ENCODE peak calls at places on chromosomes 6 and 20, in six cellular contexts. N is cardiac muscle cell, J is dorsolateral prefrontal cortex, S is testis, L is IMR-90, B is AG10803. Q is an unnamed sample.

GRCh38 chr6:78909391-78909790 is 42.0 kb downstream of the IRAK1BP1 start:
- DNase-seq in N (no peak), J (no peak), S (no peak), L (peak), B (peak), Q (peak)

GRCh38 chr6:77450924-77451323 is 12.4 kb downstream of the HTR1B start:
- DNase-seq in N (no peak), J (no peak), S (no peak), L (peak), B (peak), Q (peak)

GRCh38 chr6:134519456-134519855 is 201.5 kb upstream of the SGK1 start:
- DNase-seq in N (no peak), J (no peak), S (peak), L (peak), B (no peak), Q (no peak)

GRCh38 chr20:57330998-57331397 is 1.4 kb downstream of the SPO11 start:
- DNase-seq in N (no peak), J (no peak), S (no peak), L (no peak), B (peak), Q (peak)

GRCh38 chr20:50226093-50226974 is 35.7 kb downstream of the CEBPB start:
- DNase-seq in N (no peak), J (no peak), S (peak), L (peak), B (peak), Q (peak)

GRCh38 chr20:17806107-17806506 is 106.3 kb downstream of the BANF2 start:
- DNase-seq in N (no peak), J (no peak), S (no peak), L (no peak), B (no peak), Q (no peak)

GRCh38 chr20:36808317-36809257 is 35.0 kb upstream of the DSN1 start:
- DNase-seq in N (peak), J (no peak), S (peak), L (peak), B (peak), Q (peak)

GRCh38 chr20:58721951-58722371 is 29.4 kb downstream of the NPEPL1 start:
- DNase-seq in N (no peak), J (no peak), S (peak), L (no peak), B (no peak), Q (no peak)

GRCh38 chr6:56914791-56915658 is 39.9 kb upstream of the BEND6 start:
- DNase-seq in N (no peak), J (peak), S (peak), L (no peak), B (peak), Q (no peak)

GRCh38 chr20:33693741-33694645 is 7.8 kb upstream of the E2F1 start:
- DNase-seq in N (no peak), J (peak), S (peak), L (no peak), B (peak), Q (peak)

GRCh38 chr6:106692112-106692822 is 62.9 kb downstream of the QRSL1 start:
- DNase-seq in N (no peak), J (no peak), S (no peak), L (peak), B (peak), Q (peak)

GRCh38 chr6:158539363-158539762 is 20.5 kb upstream of the TMEM181 start:
- DNase-seq in N (no peak), J (no peak), S (no peak), L (no peak), B (no peak), Q (no peak)

GRCh38 chr6:14706378-14706929 is 539.4 kb upstream of the JARID2 start:
- DNase-seq in N (no peak), J (peak), S (no peak), L (peak), B (peak), Q (peak)

GRCh38 chr6:53647437-53648094 is 18.0 kb downstream of the KLHL31 start:
- DNase-seq in N (no peak), J (no peak), S (no peak), L (no peak), B (no peak), Q (no peak)

GRCh38 chr6:64411226-64411625 is 775.6 kb downstream of the PHF3 start:
- DNase-seq in N (no peak), J (no peak), S (no peak), L (no peak), B (peak), Q (no peak)

GRCh38 chr6:106026748-106027147 is 59.4 kb upstream of the PRDM1 start:
- DNase-seq in N (no peak), J (no peak), S (no peak), L (peak), B (peak), Q (no peak)

GRCh38 chr6:54632984-54633565 is 213.5 kb upstream of the FAM83B start:
- DNase-seq in N (no peak), J (no peak), S (no peak), L (no peak), B (no peak), Q (no peak)

GRCh38 chr6:75344455-75344854 is 59.9 kb upstream of the TMEM30A start:
- DNase-seq in N (no peak), J (no peak), S (no peak), L (no peak), B (no peak), Q (no peak)

GRCh38 chr20:10648651-10649050 is 25.1 kb downstream of the JAG1 start:
- DNase-seq in N (no peak), J (no peak), S (no peak), L (peak), B (peak), Q (peak)

GRCh38 chr6:28489366-28490190 is 26.0 kb downstream of the GPX6 start:
- DNase-seq in N (peak), J (no peak), S (peak), L (peak), B (peak), Q (peak)

GRCh38 chr6:11975353-11975977 is 36.6 kb upstream of the HIVEP1 start:
- DNase-seq in N (no peak), J (no peak), S (peak), L (no peak), B (no peak), Q (no peak)

GRCh38 chr20:51119914-51120313 is 97.0 kb upstream of the KCNG1 start:
- DNase-seq in N (no peak), J (no peak), S (no peak), L (no peak), B (no peak), Q (no peak)

GRCh38 chr6:97078791-97079190 is 154.3 kb downstream of the KLHL32 start:
- DNase-seq in N (no peak), J (no peak), S (no peak), L (no peak), B (no peak), Q (no peak)

GRCh38 chr6:139029470-139030210 is 1.1 kb downstream of the ABRACL start:
- DNase-seq in N (peak), J (no peak), S (peak), L (peak), B (peak), Q (peak)

GRCh38 chr20:38870733-38871559 is 55.3 kb upstream of the FAM83D start:
- DNase-seq in N (no peak), J (no peak), S (no peak), L (peak), B (no peak), Q (no peak)

GRCh38 chr6:137823826-137824501 is 43.1 kb upstream of the TNFAIP3 start:
- DNase-seq in N (peak), J (no peak), S (peak), L (peak), B (peak), Q (peak)

GRCh38 chr6:112503210-112503609 is 156.1 kb downstream of the RFPL4B start:
- DNase-seq in N (no peak), J (no peak), S (no peak), L (no peak), B (no peak), Q (no peak)

GRCh38 chr6:157867155-157867559 is 44.1 kb downstream of the SNX9 start:
- DNase-seq in N (no peak), J (no peak), S (no peak), L (peak), B (peak), Q (peak)

GRCh38 chr6:31829633-31830492 is 2.3 kb downstream of the HSPA1B start:
- DNase-seq in N (peak), J (no peak), S (peak), L (peak), B (peak), Q (peak)

GRCh38 chr20:25360631-25361286 is 29.9 kb downstream of the ABHD12 start:
- DNase-seq in N (no peak), J (no peak), S (no peak), L (peak), B (peak), Q (peak)

GRCh38 chr6:16711551-16712249 is 49.6 kb downstream of the ATXN1 start:
- DNase-seq in N (no peak), J (no peak), S (no peak), L (no peak), B (no peak), Q (no peak)

GRCh38 chr6:16716450-16716858 is 44.8 kb downstream of the ATXN1 start:
- DNase-seq in N (no peak), J (no peak), S (no peak), L (no peak), B (no peak), Q (no peak)

GRCh38 chr6:16712250-16712930 is 48.9 kb downstream of the ATXN1 start:
- DNase-seq in N (no peak), J (no peak), S (no peak), L (no peak), B (no peak), Q (peak)

GRCh38 chr6:16713597-16713996 is 47.7 kb downstream of the ATXN1 start:
- DNase-seq in N (no peak), J (no peak), S (no peak), L (no peak), B (no peak), Q (no peak)

GRCh38 chr6:16712931-16713484 is 48.3 kb downstream of the ATXN1 start:
- DNase-seq in N (no peak), J (no peak), S (no peak), L (peak), B (peak), Q (peak)
- TF ChIP-seq CTCF in N (peak), J (no peak), S (no peak), L (peak), B (peak), Q (peak)

GRCh38 chr6:26537846-26538571 is at the start of gene HMGN4:
- DNase-seq in N (peak), J (peak), S (peak), L (peak), B (peak), Q (peak)

GRCh38 chr6:26537160-26537845 is 863 bp upstream of the HMGN4 start:
- DNase-seq in N (peak), J (peak), S (peak), L (peak), B (peak), Q (peak)

GRCh38 chr6:26534681-26535465 is 3.3 kb upstream of the HMGN4 start:
- DNase-seq in N (no peak), J (no peak), S (no peak), L (no peak), B (no peak), Q (no peak)

GRCh38 chr6:26538572-26538902 is 371 bp downstream of the HMGN4 start:
- DNase-seq in N (peak), J (no peak), S (no peak), L (peak), B (no peak), Q (peak)

GRCh38 chr6:26536571-26537159 is 1.5 kb upstream of the HMGN4 start:
- DNase-seq in N (peak), J (no peak), S (peak), L (peak), B (peak), Q (peak)
- H3K4me3 ChIP-seq in N (peak), J (peak), S (peak), L (peak), B (peak), Q (peak)

DNA sequence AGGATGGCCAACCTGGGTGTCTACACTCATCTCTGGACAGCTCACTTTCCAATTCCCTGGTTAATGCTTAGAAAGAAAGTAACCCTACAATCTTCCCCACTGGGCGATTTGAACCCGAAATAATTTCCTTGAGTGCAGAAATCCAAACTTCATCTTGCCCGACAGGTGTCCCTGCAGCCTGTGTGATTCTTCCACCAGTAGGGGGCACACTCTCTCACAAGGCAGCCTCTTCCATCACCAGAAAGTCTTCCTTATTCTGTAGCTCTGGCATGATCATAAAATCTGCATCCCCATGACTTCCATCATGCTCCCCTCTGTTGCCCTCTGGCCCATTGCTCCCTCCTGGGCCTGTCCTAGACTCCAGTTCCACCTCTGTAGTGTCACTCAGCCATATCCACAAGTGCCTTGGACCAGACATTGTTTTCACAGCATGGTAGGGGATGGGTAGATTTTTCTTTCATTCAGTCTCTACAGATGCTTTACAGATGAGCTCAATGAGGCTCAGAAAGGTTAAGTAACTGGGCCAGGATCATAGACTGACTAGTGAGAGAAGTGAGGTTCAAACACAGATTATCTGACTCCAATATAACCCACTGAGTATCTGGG is 170.4 kb upstream of the SPTLC3 start:
- DNase-seq in N (no peak), J (no peak), S (no peak), L (no peak), B (no peak), Q (no peak)
- TF ChIP-seq CTCF in N (peak), J (no peak), S (peak), L (no peak), B (no peak), Q (no peak)

GRCh38 chr6:68575765-68576439 is 59.2 kb upstream of the ADGRB3 start:
- DNase-seq in N (peak), J (peak), S (peak), L (no peak), B (no peak), Q (no peak)
- H3K4me3 ChIP-seq in N (no peak), J (peak), S (peak), L (no peak), B (no peak), Q (no peak)

GRCh38 chr6:148598690-148599089 is 148.1 kb upstream of the UST start:
- DNase-seq in N (no peak), J (no peak), S (no peak), L (no peak), B (no peak), Q (no peak)

GRCh38 chr6:148593813-148594170 is 153.0 kb upstream of the UST start:
- DNase-seq in N (no peak), J (no peak), S (no peak), L (no peak), B (peak), Q (no peak)

GRCh38 chr6:148595550-148595949 is 151.3 kb upstream of the UST start:
- DNase-seq in N (no peak), J (no peak), S (no peak), L (no peak), B (no peak), Q (peak)

GRCh38 chr6:148599967-148600426 is 146.8 kb upstream of the UST start:
- DNase-seq in N (no peak), J (no peak), S (no peak), L (peak), B (no peak), Q (no peak)

DNA sequence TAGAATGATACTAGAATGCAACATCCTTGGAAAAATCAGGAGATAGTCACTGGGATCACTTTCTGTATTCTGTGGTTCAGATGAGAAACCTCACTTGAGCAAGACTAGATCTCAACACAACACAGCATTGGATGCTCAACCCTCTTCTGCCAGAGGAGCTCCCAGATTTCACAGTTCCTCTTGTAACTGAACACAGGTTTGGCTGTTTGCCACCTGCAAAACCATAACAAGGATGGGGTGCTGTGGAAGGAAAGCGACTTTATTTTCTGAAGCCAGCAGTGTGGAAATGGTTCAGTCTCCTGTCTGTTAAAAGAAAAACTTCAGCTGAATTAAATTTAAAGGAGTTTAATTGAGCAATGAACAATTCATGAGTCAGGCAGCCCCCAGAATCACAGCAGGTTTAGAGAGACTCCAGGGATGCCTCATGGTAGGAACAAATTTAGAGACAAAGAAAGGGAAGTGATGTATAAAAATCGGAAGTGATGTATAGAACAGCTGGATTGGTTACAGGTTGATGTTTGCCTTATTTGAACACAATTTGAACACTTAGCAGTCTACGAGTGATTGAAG is 149.9 kb upstream of the UST start:
- DNase-seq in N (no peak), J (no peak), S (no peak), L (no peak), B (no peak), Q (no peak)
- TF ChIP-seq CTCF in N (no peak), J (no peak), S (no peak), L (no peak), B (no peak), Q (no peak)

GRCh38 chr6:165662671-165663282 is at the start of gene PDE10A:
- DNase-seq in N (peak), J (no peak), S (no peak), L (peak), B (peak), Q (peak)

GRCh38 chr6:165664553-165665383 is 1.7 kb upstream of the PDE10A start:
- DNase-seq in N (no peak), J (no peak), S (no peak), L (no peak), B (no peak), Q (peak)

GRCh38 chr6:165663736-165664552 is 903 bp upstream of the PDE10A start:
- DNase-seq in N (peak), J (no peak), S (no peak), L (no peak), B (peak), Q (no peak)

GRCh38 chr6:165663283-165663735 is 268 bp upstream of the PDE10A start:
- DNase-seq in N (peak), J (no peak), S (no peak), L (peak), B (peak), Q (peak)

GRCh38 chr6:165665384-165665672 is 2.3 kb upstream of the PDE10A start:
- DNase-seq in N (no peak), J (no peak), S (no peak), L (no peak), B (no peak), Q (no peak)
- H3K4me3 ChIP-seq in N (no peak), J (no peak), S (no peak), L (no peak), B (no peak), Q (no peak)